ENCODE peak calls at places on chromosomes 3 and 15, in eight cellular contexts. C, W, I, N, V, Y, X and J are unnamed samples.
A peak's percentile ranks its signal among the peaks of the same experiment; 100 is the strongest.

GRCh38 chr15:78179906-78180305 is 30.7 kb downstream of the IDH3A start:
- DNase-seq in X (no peak), V (no peak), Y (no peak), I (no peak), N (no peak), C (no peak), W (no peak), J (no peak)

GRCh38 chr3:177144922-177145321 is 52.4 kb downstream of the TBL1XR1 start:
- DNase-seq in W (no peak), V (no peak), X (no peak), I (no peak), C (no peak), N (no peak), Y (no peak), J (no peak)

GRCh38 chr3:126132751-126133511 is 47.5 kb downstream of the ALDH1L1 start:
- DNase-seq in C (peak; percentile 13), Y (peak; percentile 5), W (peak; percentile 41), N (no peak), X (no peak), I (peak; percentile 19), V (no peak), J (no peak)

GRCh38 chr3:186220886-186221285 is 112.0 kb upstream of the ETV5 start:
- DNase-seq in X (no peak), W (no peak), Y (peak; percentile 77), C (no peak), N (no peak), I (no peak), V (no peak), J (no peak)

GRCh38 chr3:61562042-61562809 is 855 bp downstream of the PTPRG start:
- DNase-seq in C (peak; percentile 10), V (peak; percentile 49), X (no peak), W (no peak), N (no peak), I (no peak), Y (peak; percentile 20), J (no peak)

GRCh38 chr3:126835472-126836219 is 131.6 kb downstream of the CHCHD6 start:
- DNase-seq in C (no peak), I (no peak), V (no peak), X (no peak), W (no peak), Y (no peak), N (no peak), J (no peak)

GRCh38 chr3:72482589-72483249 is 365.5 kb downstream of the SHQ1 start:
- DNase-seq in N (peak; percentile 41), Y (peak; percentile 82), V (no peak), X (peak; percentile 65), C (peak; percentile 51), I (peak; percentile 75), W (peak; percentile 88), J (peak; percentile 79)

GRCh38 chr3:24503499-24504176 is 9.0 kb upstream of the THRB start:
- DNase-seq in W (no peak), N (no peak), C (no peak), V (no peak), Y (no peak), X (no peak), I (no peak), J (no peak)

GRCh38 chr15:46946953-46947352 is 770.4 kb upstream of the SEMA6D start:
- DNase-seq in N (no peak), X (no peak), C (no peak), Y (no peak), I (no peak), V (no peak), W (no peak), J (no peak)

GRCh38 chr3:72896996-72897757 is 9.3 kb downstream of the GXYLT2 start:
- DNase-seq in C (no peak), N (no peak), Y (no peak), V (no peak), W (no peak), X (no peak), I (no peak), J (no peak)

GRCh38 chr3:107402214-107402613 is 25.0 kb downstream of the CCDC54 start:
- DNase-seq in W (no peak), C (no peak), I (no peak), N (no peak), V (no peak), Y (no peak), X (no peak), J (no peak)

GRCh38 chr3:157499342-157499963 is 3.8 kb downstream of the VEPH1 start:
- DNase-seq in X (no peak), Y (peak; percentile 79), V (peak; percentile 55), I (peak; percentile 85), W (no peak), C (no peak), N (peak; percentile 92), J (no peak)

GRCh38 chr3:126746395-126747177 is 42.5 kb downstream of the CHCHD6 start:
- DNase-seq in Y (peak; percentile 40), C (peak; percentile 21), X (no peak), V (no peak), I (peak; percentile 74), W (no peak), N (peak; percentile 22), J (no peak)

GRCh38 chr3:36244728-36245127 is 135.6 kb upstream of the STAC start:
- DNase-seq in I (no peak), X (no peak), N (peak; percentile 10), V (no peak), C (no peak), W (no peak), Y (no peak), J (no peak)

GRCh38 chr3:195033531-195034091 is 237.3 kb downstream of the XXYLT1 start:
- DNase-seq in V (no peak), Y (peak; percentile 77), W (no peak), C (peak; percentile 16), X (no peak), N (peak; percentile 66), I (no peak), J (no peak)

GRCh38 chr15:68347392-68347791 is 69.8 kb downstream of the FEM1B start:
- DNase-seq in W (no peak), I (no peak), Y (no peak), V (no peak), C (no peak), N (no peak), X (no peak), J (no peak)

GRCh38 chr3:128584412-128585020 is 66.1 kb downstream of the RPN1 start:
- DNase-seq in V (peak; percentile 76), Y (peak; percentile 85), W (no peak), X (no peak), I (peak; percentile 79), N (peak; percentile 40), C (peak; percentile 74), J (peak; percentile 48)

GRCh38 chr3:9703736-9704342 is at the start of gene CPNE9:
- DNase-seq in V (peak; percentile 28), I (no peak), X (no peak), N (no peak), W (no peak), C (no peak), Y (no peak), J (no peak)

GRCh38 chr3:48399387-48400172 is 27.6 kb downstream of the FBXW12 start:
- DNase-seq in Y (peak; percentile 88), I (no peak), N (peak; percentile 10), C (no peak), W (peak; percentile 46), V (no peak), X (no peak), J (no peak)